ENCODE peak calls at places on chromosomes 5 and 9, in seven cellular contexts. R, P, T, A, C, N and E are unnamed samples.

GRCh38 chr9:562330-562729 is 279.2 kb upstream of the DMRT1 start:
- DNase-seq in C (no peak), T (no peak), P (peak), R (peak), N (no peak), A (no peak), E (no peak)

GRCh38 chr9:98235126-98235525 is 20.3 kb downstream of the TBC1D2 start:
- DNase-seq in C (no peak), N (no peak), P (no peak), T (no peak), A (no peak), R (no peak), E (no peak)

GRCh38 chr5:135239461-135240282 is 159.4 kb downstream of the MACROH2A1 start:
- DNase-seq in N (no peak), R (no peak), C (no peak), T (peak), P (no peak), A (no peak), E (no peak)

GRCh38 chr5:123474238-123474637 is 37.7 kb upstream of the CSNK1G3 start:
- DNase-seq in A (no peak), C (no peak), N (no peak), T (no peak), R (no peak), P (no peak), E (no peak)

GRCh38 chr9:135123735-135124134 is 36.3 kb downstream of the OLFM1 start:
- DNase-seq in N (no peak), T (no peak), A (no peak), C (no peak), R (no peak), P (peak), E (no peak)

GRCh38 chr5:172860520-172861443 is 26.7 kb downstream of the ERGIC1 start:
- DNase-seq in R (no peak), T (peak), A (no peak), N (no peak), P (peak), C (peak), E (no peak)

GRCh38 chr9:2413196-2413840 is 208.3 kb upstream of the VLDLR start:
- DNase-seq in N (no peak), A (no peak), C (no peak), P (no peak), R (no peak), T (no peak), E (no peak)

GRCh38 chr9:130805510-130806387 is 29.3 kb upstream of the ABL1 start:
- DNase-seq in T (no peak), C (no peak), N (no peak), A (no peak), R (peak), P (no peak), E (no peak)

GRCh38 chr9:123434619-123435240 is 78.7 kb downstream of the CRB2 start:
- DNase-seq in P (no peak), N (no peak), R (peak), A (no peak), C (no peak), T (no peak), E (no peak)

GRCh38 chr9:95742821-95743220 is 132.7 kb upstream of the ERCC6L2 start:
- DNase-seq in T (no peak), A (no peak), N (no peak), P (no peak), C (no peak), R (peak), E (no peak)